ENCODE peak calls at places on chromosomes 5 and 9, in five cellular contexts. E is cardiac fibroblast, D is aorta, Z is GM03348, H is D341Med. L is an unnamed sample.

GRCh38 chr5:172640822-172641358 is at the start of gene NEURL1B:
- DNase-seq in H (peak), E (peak), D (peak), Z (peak), L (peak)

GRCh38 chr5:60488466-60489130 is 211.4 kb downstream of the DEPDC1B start:
- DNase-seq in H (no peak), Z (no peak), E (no peak), D (no peak), L (no peak)

GRCh38 chr5:128350705-128351104 is 187.3 kb downstream of the FBN2 start:
- DNase-seq in D (no peak), E (no peak), H (no peak), Z (no peak), L (no peak)

GRCh38 chr9:27625751-27626628 is 52.7 kb upstream of the C9orf72 start:
- DNase-seq in D (no peak), E (no peak), H (no peak), Z (no peak), L (no peak)

GRCh38 chr9:87886210-87887150 is 3.8 kb downstream of the SPATA31E1 start:
- DNase-seq in E (no peak), Z (no peak), D (no peak), H (no peak), L (no peak)

GRCh38 chr5:126354012-126354856 is 69.0 kb upstream of the GRAMD2B start:
- DNase-seq in Z (peak), H (peak), E (peak), D (no peak), L (peak)

GRCh38 chr9:89226076-89226475 is 47.5 kb upstream of the SHC3 start:
- DNase-seq in H (no peak), E (peak), D (no peak), Z (peak), L (no peak)

GRCh38 chr9:21078702-21079101 is 960 bp upstream of the IFNB1 start:
- DNase-seq in H (no peak), E (no peak), D (no peak), Z (no peak), L (no peak)

GRCh38 chr5:66144799-66145390 is 795 bp downstream of the SREK1 start:
- DNase-seq in E (no peak), Z (peak), D (no peak), H (no peak), L (no peak)

GRCh38 chr5:130055572-130055971 is 151.3 kb downstream of the CHSY3 start:
- DNase-seq in H (no peak), D (peak), Z (peak), E (no peak), L (no peak)

GRCh38 chr5:40689442-40689841 is 9.7 kb downstream of the PTGER4 start:
- DNase-seq in D (no peak), H (no peak), E (peak), Z (peak), L (peak)

GRCh38 chr5:56827043-56827442 is 11.7 kb downstream of the MAP3K1 start:
- DNase-seq in Z (no peak), D (no peak), E (no peak), H (no peak), L (no peak)

GRCh38 chr5:108661590-108662219 is 86.0 kb upstream of the FER start:
- DNase-seq in D (no peak), E (peak), Z (peak), H (no peak), L (peak)